ENCODE peak calls at places on chromosome 3, in ten cellular contexts. S is NCI-H82; X is naive B cell; W is PC-9; H is mesenchymal stem cell; U is stromal cell of bone marrow; A is mucosa of gallbladder; F is non-pigmented ciliary epithelial cell; M is stimulated activated naive B cell treated with anti-CD40 and anti-IgM and Interleukin-4, amounts not matched to agents 10 μg/mL and 1 μg/mL and 100 μg/mL, for 72 hours; T is AG09319. Q is an unnamed sample.

GRCh38 chr3:41158947-41159346 is 40.4 kb upstream of the CTNNB1 start:
- DNase-seq in T (no peak), S (no peak), U (no peak), F (no peak), W (peak), X (no peak), A (no peak), H (peak), M (no peak), Q (no peak)

GRCh38 chr3:193240850-193241706 is at the start of gene PLAAT1:
- DNase-seq in U (peak), S (peak), T (no peak), W (no peak), A (peak), H (peak), X (no peak), M (no peak), F (no peak), Q (peak)

GRCh38 chr3:171362575-171362974 is 97.6 kb downstream of the TNIK start:
- DNase-seq in F (no peak), A (no peak), T (no peak), X (no peak), U (no peak), M (no peak), H (no peak), W (no peak), S (no peak), Q (no peak)

GRCh38 chr3:190077646-190078045 is 43.1 kb downstream of the P3H2 start:
- DNase-seq in X (no peak), U (no peak), T (no peak), H (no peak), S (no peak), M (no peak), A (no peak), W (no peak), F (no peak), Q (no peak)

GRCh38 chr3:134685881-134686802 is 35.3 kb upstream of the KY start:
- DNase-seq in A (no peak), H (peak), S (no peak), X (no peak), U (peak), M (no peak), T (peak), F (peak), W (no peak), Q (no peak)

GRCh38 chr3:192843742-192844350 is 73.8 kb downstream of the MB21D2 start:
- DNase-seq in W (no peak), F (no peak), U (no peak), A (no peak), M (no peak), S (no peak), T (no peak), X (no peak), H (no peak), Q (no peak)

GRCh38 chr3:109275702-109276293 is 40.5 kb downstream of the DPPA2 start:
- DNase-seq in A (peak), M (no peak), X (no peak), W (peak), S (peak), F (no peak), T (peak), U (peak), H (peak), Q (peak)

GRCh38 chr3:108407858-108408257 is 102.5 kb downstream of the MYH15 start:
- DNase-seq in X (peak), T (no peak), W (no peak), U (no peak), A (no peak), S (no peak), F (no peak), M (no peak), H (no peak), Q (no peak)

GRCh38 chr3:183490653-183491052 is 62.2 kb upstream of the MCF2L2 start:
- DNase-seq in F (no peak), S (no peak), T (no peak), M (no peak), U (no peak), W (peak), X (no peak), A (peak), H (no peak), Q (no peak)

GRCh38 chr3:120855665-120856437 is 52.2 kb upstream of the STXBP5L start:
- DNase-seq in H (no peak), M (no peak), U (peak), W (no peak), T (no peak), F (peak), A (no peak), X (no peak), S (no peak), Q (peak)

GRCh38 chr3:115834068-115834467 is 210.8 kb downstream of the GAP43 start:
- DNase-seq in U (peak), S (no peak), F (peak), W (no peak), A (no peak), X (no peak), H (peak), M (no peak), T (no peak), Q (no peak)

GRCh38 chr3:119794401-119794800 is 12.5 kb downstream of the NR1I2 start:
- DNase-seq in U (no peak), F (no peak), S (no peak), H (no peak), W (no peak), T (no peak), A (peak), M (no peak), X (no peak), Q (no peak)

GRCh38 chr3:141306922-141307321 is 61.4 kb upstream of the ZBTB38 start:
- DNase-seq in X (no peak), F (no peak), H (no peak), S (no peak), W (no peak), T (no peak), M (no peak), U (no peak), A (no peak), Q (no peak)

GRCh38 chr3:81869380-81869779 is 107.9 kb upstream of the GBE1 start:
- DNase-seq in F (no peak), S (no peak), T (no peak), X (no peak), M (no peak), U (no peak), H (no peak), A (no peak), W (no peak), Q (peak)

GRCh38 chr3:49805367-49805782 is 2.3 kb downstream of the INKA1 start:
- DNase-seq in F (no peak), M (peak), X (peak), A (peak), U (peak), W (no peak), S (peak), H (peak), T (peak), Q (no peak)

GRCh38 chr3:3196148-3196861 is 16.8 kb upstream of the CRBN start:
- DNase-seq in M (no peak), X (no peak), T (no peak), U (no peak), W (peak), H (peak), S (peak), F (no peak), A (no peak), Q (no peak)

GRCh38 chr3:119403201-119403600 is 60.2 kb downstream of the TMEM39A start:
- DNase-seq in A (no peak), F (peak), M (no peak), H (no peak), X (no peak), T (no peak), W (no peak), U (no peak), S (peak), Q (no peak)

GRCh38 chr3:12507871-12508281 is 23.6 kb downstream of the TSEN2 start:
- DNase-seq in X (no peak), U (no peak), M (no peak), S (no peak), W (peak), A (no peak), F (no peak), H (peak), T (no peak), Q (no peak)

GRCh38 chr3:124034016-124034808 is 42.3 kb upstream of the ROPN1 start:
- DNase-seq in X (no peak), U (no peak), M (no peak), A (no peak), W (no peak), H (peak), T (no peak), F (no peak), S (peak), Q (no peak)

GRCh38 chr3:171348121-171348520 is 112.1 kb downstream of the TNIK start:
- DNase-seq in W (no peak), U (no peak), M (no peak), T (no peak), H (peak), A (no peak), X (no peak), F (no peak), S (no peak), Q (no peak)

GRCh38 chr3:30353711-30354467 is 252.5 kb upstream of the TGFBR2 start:
- DNase-seq in U (no peak), F (no peak), T (no peak), W (no peak), M (no peak), X (peak), S (no peak), A (no peak), H (no peak), Q (no peak)

GRCh38 chr3:139642981-139643380 is 34.8 kb downstream of the NMNAT3 start:
- DNase-seq in M (no peak), S (no peak), W (no peak), T (no peak), X (no peak), F (no peak), H (no peak), U (no peak), A (no peak), Q (no peak)

GRCh38 chr3:25904248-25904647 is 114.4 kb downstream of the OXSM start:
- DNase-seq in F (no peak), S (peak), W (no peak), X (no peak), H (no peak), U (no peak), M (no peak), A (no peak), T (no peak), Q (no peak)

GRCh38 chr3:65963787-65964707 is 74.7 kb downstream of the MAGI1 start:
- DNase-seq in X (no peak), U (peak), W (peak), A (no peak), S (no peak), T (no peak), F (peak), M (peak), H (peak), Q (peak)

Q was measured in retinal pigment epithelial cell.